ENCODE peak calls at places on chromosomes 11 and 22, in seven cellular contexts. W is adrenal gland, G is right lobe of liver, T is H54, Y is sigmoid colon, I is Peyer's patch, A is body of pancreas. V is an unnamed sample.

GRCh38 chr11:75450826-75451783 is 18.1 kb upstream of the KLHL35 start:
- DNase-seq in Y (no peak), A (no peak), T (no peak), G (no peak), I (no peak), W (no peak), V (peak)

GRCh38 chr11:47148903-47149535 is 27.7 kb downstream of the ARFGAP2 start:
- DNase-seq in G (no peak), A (peak), W (no peak), I (no peak), Y (peak), T (no peak), V (no peak)

GRCh38 chr22:29093980-29094379 is 21.1 kb downstream of the KREMEN1 start:
- DNase-seq in A (no peak), W (no peak), G (no peak), T (no peak), I (no peak), Y (no peak), V (no peak)

GRCh38 chr22:29310863-29311339 is 4.5 kb downstream of the GAS2L1 start:
- DNase-seq in G (peak), Y (peak), A (peak), T (peak), I (peak), W (peak), V (peak)

GRCh38 chr11:75471134-75471943 is 38.3 kb upstream of the KLHL35 start:
- DNase-seq in I (no peak), Y (no peak), W (no peak), G (no peak), T (no peak), A (no peak), V (no peak)

GRCh38 chr22:47738472-47739013 is 976.1 kb downstream of the TBC1D22A start:
- DNase-seq in W (no peak), Y (no peak), T (no peak), G (no peak), A (no peak), I (no peak), V (no peak)

GRCh38 chr22:46349681-46350080 is 14.2 kb downstream of the TRMU start:
- DNase-seq in I (no peak), G (no peak), Y (no peak), W (no peak), A (peak), T (no peak), V (no peak)

GRCh38 chr11:123839131-123839530 is 33.0 kb upstream of the OR6M1 start:
- DNase-seq in Y (no peak), A (no peak), G (no peak), T (no peak), I (no peak), W (no peak), V (no peak)

GRCh38 chr11:14902650-14903350 is 10.8 kb upstream of the CYP2R1 start:
- DNase-seq in I (no peak), G (no peak), T (no peak), Y (no peak), A (peak), W (no peak), V (no peak)

GRCh38 chr11:1207451-1208360 is 15.2 kb upstream of the MUC5B start:
- DNase-seq in Y (peak), A (peak), T (no peak), G (peak), W (no peak), I (no peak), V (no peak)

GRCh38 chr11:113991170-113991569 is 16.3 kb downstream of the HTR3A start:
- DNase-seq in I (no peak), G (no peak), A (no peak), T (peak), Y (no peak), W (peak), V (no peak)

GRCh38 chr11:104225047-104225446 is 61.1 kb upstream of the PDGFD start:
- DNase-seq in W (no peak), T (no peak), Y (no peak), G (no peak), I (no peak), A (no peak), V (no peak)

GRCh38 chr11:72864692-72865655 is 50.8 kb downstream of the ATG16L2 start:
- DNase-seq in A (no peak), W (no peak), I (no peak), G (no peak), Y (no peak), T (no peak), V (no peak)

GRCh38 chr11:10623797-10624761 is 55.6 kb upstream of the LYVE1 start:
- DNase-seq in G (no peak), I (no peak), W (no peak), Y (peak), A (no peak), T (peak), V (no peak)

GRCh38 chr11:66363187-66363601 is 8.4 kb downstream of the SLC29A2 start:
- DNase-seq in I (no peak), T (no peak), G (no peak), Y (no peak), W (no peak), A (no peak), V (no peak)

DNA sequence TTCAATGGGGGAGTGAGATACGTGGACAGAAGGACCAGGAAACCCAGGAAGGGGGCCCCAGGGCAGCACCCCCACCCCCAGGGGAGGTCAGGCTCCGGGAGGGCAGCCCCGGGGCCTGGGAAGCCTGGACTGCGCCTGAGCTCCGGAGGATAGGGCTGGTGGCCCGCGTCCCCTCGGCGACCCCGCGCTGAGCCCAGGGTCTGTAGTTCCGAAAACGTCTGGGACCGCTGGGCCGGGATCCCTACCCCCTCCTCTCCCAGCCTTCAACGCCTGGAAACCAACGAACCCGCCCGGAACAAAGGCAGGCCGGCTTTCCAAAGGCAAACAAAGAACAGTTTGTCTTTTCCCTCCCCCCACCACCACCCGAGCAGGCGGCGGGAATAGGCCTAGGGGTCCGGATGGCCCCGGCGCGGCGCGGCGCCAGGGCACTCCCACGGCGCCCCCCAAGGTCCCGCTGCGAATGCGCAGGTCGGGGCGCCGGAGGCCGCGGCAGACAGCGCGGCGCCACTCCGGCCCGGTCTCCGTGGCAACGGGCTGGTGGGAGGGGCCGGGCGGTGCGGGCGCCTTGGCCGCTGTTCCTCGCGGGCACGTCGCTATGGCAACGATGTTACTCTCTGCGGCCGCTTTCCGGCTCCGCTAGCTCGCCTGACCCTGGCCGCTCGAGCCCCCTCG is 58.5 kb downstream of the IGLL1 start:
- DNase-seq in A (peak), I (peak), W (peak), T (peak), G (peak), Y (peak), V (peak)
- TF ChIP-seq POLR2A in A (peak), I (no peak), W (peak), T (peak), G (peak), Y (no peak), V (no peak)

GRCh38 chr11:130068986-130069683 is 559 bp upstream of the APLP2 start:
- DNase-seq in Y (peak), W (peak), A (peak), T (peak), G (peak), I (peak), V (no peak)

GRCh38 chr11:130068546-130068985 is 1.1 kb upstream of the APLP2 start:
- DNase-seq in W (no peak), G (no peak), I (no peak), T (no peak), Y (no peak), A (no peak), V (no peak)

GRCh38 chr11:130070829-130071205 is 1.1 kb downstream of the APLP2 start:
- DNase-seq in T (no peak), G (peak), W (peak), I (no peak), A (peak), Y (no peak), V (no peak)

GRCh38 chr11:130070109-130070828 is 575 bp downstream of the APLP2 start:
- DNase-seq in I (peak), A (peak), W (peak), Y (peak), G (peak), T (no peak), V (peak)

GRCh38 chr11:130069684-130070108 is at the start of gene APLP2:
- DNase-seq in I (peak), Y (peak), A (peak), W (peak), G (peak), T (peak), V (peak)
- TF ChIP-seq POLR2A in I (peak), Y (peak), A (peak), W (peak), G (peak), T (peak), V (peak)

DNA sequence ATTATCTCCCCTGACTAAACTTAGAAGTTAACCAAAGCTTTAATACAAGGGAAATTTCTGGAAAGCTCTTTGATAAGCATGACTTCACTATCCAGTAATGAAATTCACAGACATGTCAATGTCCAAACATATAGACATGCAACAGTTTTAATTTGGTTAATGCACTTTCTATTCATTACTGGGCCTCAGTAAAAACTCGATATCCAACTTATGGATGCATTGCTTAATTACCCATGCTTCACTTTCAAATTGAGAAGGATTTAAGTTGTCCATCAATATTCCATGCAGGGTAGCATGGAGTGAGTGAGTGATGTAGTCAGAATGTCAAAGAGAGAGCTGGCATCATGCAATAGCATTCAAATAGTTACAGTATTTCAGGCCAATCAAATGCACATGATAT is 197.5 kb downstream of the CADM1 start:
- DNase-seq in W (no peak), I (no peak), G (no peak), A (no peak), Y (no peak), T (no peak), V (no peak)
- TF ChIP-seq POLR2A in W (no peak), I (no peak), G (no peak), A (no peak), Y (no peak), T (no peak), V (no peak)

DNA sequence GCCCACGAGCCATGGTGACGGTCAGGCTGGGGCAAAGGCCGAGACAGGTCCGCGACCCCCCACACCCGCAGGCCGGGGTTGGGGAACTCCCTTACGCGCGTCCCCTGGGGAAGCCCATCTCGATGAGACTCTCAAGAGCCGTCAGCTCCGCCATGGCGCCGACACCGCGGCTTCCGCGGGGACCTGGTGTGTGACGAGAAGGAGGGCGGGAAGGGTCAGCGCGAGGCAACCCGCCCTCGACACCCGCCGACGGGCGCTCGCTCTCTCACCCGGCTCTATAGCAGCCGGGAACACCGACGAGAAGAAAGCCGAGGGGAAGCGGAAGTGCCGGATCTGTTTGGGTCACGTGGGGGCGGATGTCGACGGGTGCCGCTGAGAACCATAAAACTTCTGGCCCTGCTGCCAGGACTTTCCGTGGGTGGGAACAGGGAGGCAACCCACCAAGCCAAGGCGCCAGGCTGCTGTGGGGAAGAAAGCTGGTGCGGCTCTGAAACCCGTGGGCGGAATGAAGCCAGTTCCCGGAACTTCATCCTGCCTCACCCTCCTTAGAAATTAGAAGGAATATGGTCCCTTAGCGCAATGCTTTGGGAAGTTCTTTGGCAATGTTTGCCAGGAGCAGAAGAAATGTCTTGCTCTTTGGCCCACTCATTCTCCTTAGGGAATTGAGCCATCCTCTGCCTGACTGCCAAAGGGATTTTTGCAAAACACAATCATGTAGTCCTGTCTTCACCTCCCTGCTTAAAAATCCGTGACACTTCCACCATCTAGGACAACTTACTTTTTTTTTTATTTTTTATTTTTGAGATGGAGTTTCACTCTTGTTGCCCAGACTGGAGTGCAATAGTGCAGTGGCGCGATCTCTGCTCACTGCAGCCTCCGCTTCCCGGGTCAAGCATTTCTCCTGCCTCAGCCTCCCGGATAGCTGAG is at the start of gene UBXN1:
- DNase-seq in W (peak), A (peak), I (peak), Y (peak), T (peak), G (peak), V (peak)
- TF ChIP-seq POLR2A in W (peak), A (peak), I (peak), Y (peak), T (peak), G (peak), V (peak)

GRCh38 chr11:64358536-64358906 is 441 bp upstream of the RPS6KA4 start:
- DNase-seq in G (no peak), Y (no peak), A (no peak), W (no peak), I (no peak), T (no peak), V (no peak)

GRCh38 chr11:64357904-64358535 is 942 bp upstream of the RPS6KA4 start:
- DNase-seq in A (no peak), G (no peak), W (no peak), I (no peak), T (peak), Y (no peak), V (peak)

GRCh38 chr11:64359712-64360402 is 895 bp downstream of the RPS6KA4 start:
- DNase-seq in G (no peak), A (no peak), W (no peak), Y (no peak), T (no peak), I (peak), V (peak)

GRCh38 chr11:64360403-64360980 is 1.5 kb downstream of the RPS6KA4 start:
- DNase-seq in A (no peak), I (no peak), Y (no peak), T (no peak), W (no peak), G (no peak), V (peak)

GRCh38 chr11:64358907-64359711 is at the start of gene RPS6KA4:
- DNase-seq in I (peak), A (peak), Y (no peak), W (peak), G (peak), T (peak), V (peak)
- TF ChIP-seq POLR2A in I (peak), A (peak), Y (peak), W (peak), G (peak), T (peak), V (no peak)

DNA sequence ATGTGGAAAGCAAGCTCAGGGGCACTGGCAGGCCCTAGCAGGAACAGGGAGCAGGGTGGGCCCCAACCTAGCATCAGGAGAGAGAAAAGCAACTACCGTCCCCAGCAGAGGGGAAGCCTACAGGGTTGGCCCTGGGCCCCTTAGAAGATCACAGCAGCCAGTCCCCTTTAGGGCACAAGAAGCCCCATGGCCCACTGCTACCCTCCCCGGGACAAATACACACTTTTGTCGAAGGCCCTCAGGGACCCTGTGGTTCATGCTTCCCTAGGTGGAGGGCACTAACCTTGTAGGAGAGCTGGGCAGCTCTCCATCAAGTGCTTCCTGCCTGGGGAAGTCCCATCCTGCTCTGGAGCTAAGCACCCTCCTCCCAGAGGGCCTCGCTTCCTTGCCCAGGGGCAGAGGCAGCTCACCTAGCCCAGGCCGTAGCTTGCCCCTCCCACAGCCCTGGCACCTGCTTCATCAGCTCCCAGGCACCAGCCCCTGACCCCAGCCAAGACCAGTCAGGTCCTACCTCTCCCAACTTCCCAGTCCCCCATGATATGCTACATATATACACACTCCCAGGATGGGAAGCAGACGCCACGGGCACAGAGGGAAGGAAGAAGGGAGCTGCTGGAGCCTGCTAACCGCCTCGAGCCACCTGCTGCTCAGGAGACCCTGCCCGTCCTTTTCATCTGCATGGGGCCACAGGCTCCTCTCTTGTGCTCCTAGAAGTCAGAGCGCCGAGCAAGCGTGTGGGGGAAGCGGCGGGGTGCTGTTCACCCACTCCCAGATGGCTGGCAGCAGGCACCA is 20.1 kb downstream of the SUN2 start:
- DNase-seq in I (no peak), Y (no peak), W (no peak), A (peak), G (peak), T (no peak), V (no peak)
- TF ChIP-seq POLR2A in I (no peak), Y (no peak), W (no peak), A (no peak), G (no peak), T (no peak), V (peak)

DNA sequence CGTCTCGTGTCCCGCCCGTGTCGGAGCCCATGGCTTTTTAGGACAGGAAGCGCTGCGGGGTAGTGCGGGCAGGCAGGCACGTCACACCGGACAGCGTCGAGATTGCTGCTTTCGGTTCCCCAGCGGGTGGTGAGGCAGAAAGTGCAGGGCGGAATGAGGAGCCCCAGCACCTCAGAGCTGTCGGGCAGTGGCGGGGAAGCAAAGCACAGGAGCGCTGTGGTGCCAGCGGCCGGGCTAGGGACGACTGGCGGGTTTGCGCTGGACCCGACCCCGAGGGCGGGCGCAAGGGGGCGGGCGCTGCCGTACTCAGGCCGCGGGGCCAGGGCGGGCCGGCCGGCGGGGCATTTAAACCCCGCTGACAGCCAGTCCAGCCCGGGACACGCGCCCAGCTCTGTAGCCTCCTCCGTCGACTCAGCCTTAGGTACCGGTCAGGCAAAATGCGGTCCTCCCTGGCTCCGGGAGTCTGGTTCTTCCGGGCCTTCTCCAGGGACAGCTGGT is at the start of gene SLC37A2:
- DNase-seq in I (peak), A (peak), W (peak), G (peak), T (peak), Y (peak), V (peak)
- TF ChIP-seq POLR2A in I (peak), A (peak), W (peak), G (peak), T (no peak), Y (no peak), V (peak)

DNA sequence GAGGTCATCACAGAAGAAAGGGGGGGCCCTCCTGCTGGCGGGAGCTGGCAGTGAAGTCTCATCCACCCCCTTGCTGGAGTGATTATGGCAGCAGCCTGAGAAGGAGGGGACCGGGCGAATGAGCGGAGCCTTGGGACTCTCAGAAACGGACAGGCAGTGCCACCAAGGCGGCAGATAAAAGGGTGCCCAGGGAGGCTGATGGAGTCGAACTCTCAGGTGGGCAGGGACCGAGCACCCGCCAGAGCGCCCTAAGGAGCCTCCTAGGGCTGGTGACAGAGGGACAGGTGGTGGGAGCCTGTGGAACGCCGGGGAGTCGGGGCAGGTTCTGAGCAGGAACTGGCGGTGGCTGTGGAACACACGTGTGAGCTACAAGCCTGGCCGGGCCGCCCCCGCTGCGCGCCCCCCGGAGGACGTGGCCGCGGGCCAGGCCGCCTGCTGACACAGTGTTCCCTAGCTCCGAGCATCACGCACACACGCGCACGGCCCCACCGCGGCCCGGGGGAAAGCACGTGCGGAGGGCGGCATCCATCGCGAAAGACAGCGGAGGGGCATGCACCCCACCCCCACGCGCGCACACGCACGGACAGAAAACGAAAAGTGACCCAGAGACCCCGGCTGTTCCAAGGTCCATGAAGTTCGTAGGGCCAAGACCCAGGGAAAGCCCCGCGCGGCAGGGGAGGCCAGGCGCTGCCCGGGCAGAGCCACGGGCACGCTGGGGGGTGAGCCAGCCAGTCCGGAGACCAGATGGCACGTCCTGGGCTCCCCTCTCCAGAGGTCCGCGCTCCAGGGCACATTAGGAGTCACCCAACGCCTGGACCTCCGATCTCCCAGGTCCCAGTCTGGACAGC is 1.0 kb downstream of the VWCE start:
- DNase-seq in W (peak), G (peak), Y (peak), I (no peak), T (peak), A (peak), V (peak)
- TF ChIP-seq POLR2A in W (no peak), G (no peak), Y (no peak), I (no peak), T (no peak), A (no peak), V (no peak)